ENCODE peak calls at places on chromosome 3, in seven cellular contexts. O is prostate gland, G is tibial artery, Q is body of pancreas, N is GM12878, K is psoas muscle, I is dorsolateral prefrontal cortex. U is an unnamed sample.

GRCh38 chr3:126389112-126389791 is 5.5 kb upstream of the CFAP100 start:
- DNase-seq in Q (peak; percentile 97), I (peak; percentile 90), K (peak; percentile 97), G (peak; percentile 98), O (peak; percentile 92), N (no peak), U (peak; percentile 23)

GRCh38 chr3:69161587-69162196 is 39.3 kb upstream of the LMOD3 start:
- DNase-seq in G (no peak), Q (peak; percentile 35), I (peak; percentile 16), K (no peak), O (peak; percentile 22), N (peak; percentile 25), U (peak; percentile 7)

GRCh38 chr3:185959609-185960517 is 22.0 kb upstream of the TRA2B start:
- DNase-seq in K (no peak), O (peak; percentile 51), Q (peak; percentile 40), G (no peak), I (no peak), N (no peak), U (no peak)

GRCh38 chr3:58001979-58002378 is 6.2 kb upstream of the FLNB start:
- DNase-seq in I (no peak), N (no peak), K (no peak), O (no peak), Q (no peak), G (no peak), U (no peak)

GRCh38 chr3:46406786-46407611 is at the start of the genes CCR5AS and CCRL2:
- DNase-seq in Q (peak; percentile 54), N (no peak), I (no peak), O (no peak), K (peak; percentile 68), G (peak; percentile 72), U (no peak)

GRCh38 chr3:88988906-88989305 is 118.5 kb upstream of the EPHA3 start:
- DNase-seq in I (no peak), Q (no peak), K (no peak), N (no peak), O (no peak), G (no peak), U (no peak)

GRCh38 chr3:24145981-24146822 is 201.1 kb downstream of the NR1D2 start:
- DNase-seq in I (no peak), O (no peak), G (no peak), Q (no peak), N (no peak), K (no peak), U (peak; percentile 33)

GRCh38 chr3:129793947-129794318 is 99.6 kb downstream of the TMCC1 start:
- DNase-seq in Q (no peak), O (no peak), I (no peak), K (no peak), N (no peak), G (no peak), U (no peak)

GRCh38 chr3:160929595-160929994 is 173.6 kb downstream of the PPM1L start:
- DNase-seq in K (peak; percentile 76), O (no peak), N (no peak), G (peak; percentile 66), I (no peak), Q (peak; percentile 37), U (no peak)

GRCh38 chr3:73509812-73510211 is 114.9 kb downstream of the PDZRN3 start:
- DNase-seq in Q (no peak), G (no peak), I (no peak), K (no peak), O (no peak), N (no peak), U (peak; percentile 43)

GRCh38 chr3:67090472-67090871 is 92.4 kb downstream of the KBTBD8 start:
- DNase-seq in I (no peak), K (no peak), N (no peak), Q (no peak), G (no peak), O (no peak), U (no peak)

GRCh38 chr3:72348357-72348756 is 499.9 kb downstream of the SHQ1 start:
- DNase-seq in O (no peak), N (no peak), K (no peak), G (peak; percentile 4), Q (no peak), I (no peak), U (no peak)

GRCh38 chr3:171770689-171771620 is 39.3 kb downstream of the PLD1 start:
- DNase-seq in N (peak; percentile 48), O (peak; percentile 74), G (peak; percentile 77), K (no peak), Q (peak; percentile 70), I (no peak), U (peak; percentile 67)

GRCh38 chr3:48410205-48411040 is 19.5 kb downstream of the PLXNB1 start:
- DNase-seq in Q (peak; percentile 8), N (no peak), O (no peak), G (peak; percentile 55), I (peak; percentile 1), K (peak; percentile 37), U (no peak)

GRCh38 chr3:192122832-192123594 is 604.3 kb downstream of the FGF12 start:
- DNase-seq in K (no peak), O (no peak), Q (no peak), N (peak; percentile 53), G (no peak), I (no peak), U (no peak)

GRCh38 chr3:46939578-46940405 is 36.8 kb downstream of the CCDC12 start:
- DNase-seq in N (no peak), K (peak; percentile 28), O (no peak), I (no peak), G (no peak), Q (no peak), U (no peak)

GRCh38 chr3:129289201-129289921 is 10.7 kb downstream of the HMCES start:
- DNase-seq in Q (no peak), O (no peak), I (no peak), N (no peak), K (no peak), G (no peak), U (no peak)

GRCh38 chr3:173045770-173046382 is 95.2 kb downstream of the SPATA16 start:
- DNase-seq in N (no peak), Q (no peak), I (no peak), O (no peak), G (no peak), K (no peak), U (no peak)

GRCh38 chr3:43328653-43329052 is 42.3 kb downstream of the SNRK start:
- DNase-seq in Q (no peak), G (no peak), N (no peak), K (no peak), I (no peak), O (no peak), U (no peak)

GRCh38 chr3:40452876-40453730 is 4.0 kb upstream of the RPL14 start:
- DNase-seq in K (peak; percentile 99), O (peak; percentile 99), Q (peak; percentile 99), I (peak; percentile 97), N (peak; percentile 93), G (peak; percentile 99), U (peak; percentile 95)
- TF ChIP-seq CTCF in K (no peak), O (no peak), Q (no peak), I (peak; percentile 15), N (no peak), G (no peak), U (no peak)

DNA sequence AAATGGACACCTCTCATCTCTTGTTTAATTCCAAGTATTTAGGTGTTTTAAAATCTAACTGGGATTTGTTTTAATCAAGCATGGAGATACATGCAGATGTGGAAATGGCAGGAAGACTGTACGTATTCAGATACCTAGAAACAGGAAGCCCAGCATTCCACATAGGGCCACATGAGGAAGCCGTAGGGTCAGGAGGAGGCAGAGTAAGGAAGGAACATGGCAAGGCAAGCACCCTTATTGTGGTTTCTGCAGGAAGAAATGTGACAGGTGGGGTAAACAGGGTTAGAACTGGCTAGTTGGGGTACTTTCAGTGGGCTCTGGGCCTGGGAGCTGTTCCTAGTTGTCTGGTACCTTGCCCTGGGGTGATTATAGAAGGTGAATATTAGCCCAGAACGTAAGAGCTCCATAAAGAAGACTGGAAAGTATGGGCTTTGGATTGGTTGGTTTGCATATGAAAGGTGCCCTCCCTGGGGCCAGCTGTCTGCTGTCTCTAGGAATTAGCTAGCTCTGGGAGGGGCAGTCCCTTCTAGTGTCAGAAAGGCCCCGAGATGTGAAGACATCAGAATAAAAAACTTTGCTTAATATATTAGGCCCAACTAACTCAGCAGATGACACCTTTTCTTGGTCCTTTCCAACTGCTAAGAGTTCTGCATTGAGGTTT is 107.7 kb upstream of the CADPS start:
- DNase-seq in O (no peak), K (no peak), N (no peak), Q (no peak), G (no peak), I (no peak), U (no peak)
- H3K4me3 ChIP-seq in O (no peak overlapping the region), K (no peak overlapping the region), N (no peak overlapping the region), Q (no peak overlapping the region), G (no peak overlapping the region), I (no peak overlapping the region), U (no peak overlapping the region)

DNA sequence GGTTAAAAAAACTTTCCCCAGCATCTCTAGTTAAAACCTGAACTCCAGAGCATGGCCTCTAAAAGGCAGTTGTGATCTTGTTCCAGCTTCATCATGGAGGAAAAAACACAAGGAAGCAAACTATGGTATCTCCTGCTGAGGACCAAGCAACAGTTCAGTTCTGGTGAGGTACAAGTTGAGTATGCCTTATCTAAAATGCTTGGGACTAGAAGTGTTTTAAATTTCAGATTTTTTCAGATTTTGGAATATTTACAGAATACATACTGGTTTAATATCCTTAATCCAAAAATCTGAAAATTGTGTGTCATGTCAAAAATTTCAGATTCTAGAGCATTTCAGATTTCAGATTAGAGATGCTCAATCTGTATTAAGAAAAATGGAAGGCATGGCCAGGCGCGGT is 9.7 kb downstream of the DBR1 start:
- DNase-seq in O (no peak), Q (no peak), N (no peak), I (no peak), K (no peak), G (no peak), U (no peak)
- H3K27ac ChIP-seq in O (no peak overlapping the region), Q (no peak overlapping the region), N (no peak overlapping the region), I (no peak overlapping the region), K (no peak overlapping the region), G (no peak overlapping the region), U (no peak overlapping the region)

GRCh38 chr3:98982336-98982735 is 80.8 kb upstream of the DCBLD2 start:
- DNase-seq in G (no peak), N (no peak), Q (no peak), I (no peak), K (no peak), O (no peak), U (no peak)

GRCh38 chr3:98980915-98981596 is 79.6 kb upstream of the DCBLD2 start:
- DNase-seq in Q (no peak), N (peak; percentile 79), G (no peak), O (no peak), K (no peak), I (no peak), U (no peak)

GRCh38 chr3:98984024-98984423 is 82.5 kb upstream of the DCBLD2 start:
- DNase-seq in O (no peak), G (no peak), Q (no peak), K (no peak), N (no peak), I (no peak), U (no peak)

GRCh38 chr3:98986073-98986472 is 84.6 kb upstream of the DCBLD2 start:
- DNase-seq in O (no peak), I (no peak), N (no peak), G (no peak), K (no peak), Q (no peak), U (peak; percentile 91)

DNA sequence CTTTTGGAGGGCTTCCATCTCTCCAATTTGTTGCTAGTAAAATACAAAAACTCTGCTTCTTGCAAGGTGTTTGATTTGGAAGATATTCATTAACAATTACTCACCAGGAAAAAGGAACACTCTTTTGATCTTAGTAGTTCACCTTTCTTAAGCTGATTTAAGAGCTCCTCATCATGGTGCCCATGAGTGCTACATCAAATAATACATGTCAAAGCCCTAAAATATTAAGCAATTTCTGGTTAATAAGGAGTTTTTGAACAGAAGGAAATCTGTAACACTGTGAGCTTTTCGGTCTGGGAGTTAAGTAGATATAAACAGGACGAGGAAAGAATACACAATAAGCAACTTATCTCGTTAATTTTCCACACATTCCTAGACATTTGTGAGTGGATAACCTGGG is 83.9 kb upstream of the DCBLD2 start:
- DNase-seq in Q (no peak), O (no peak), N (no peak), G (no peak), K (no peak), I (no peak), U (no peak)
- TF ChIP-seq CTCF in Q (no peak), O (no peak), N (no peak), G (no peak), K (no peak), I (no peak), U (no peak)

U was measured in AG04450.